ENCODE peak calls at places on chromosomes 6 and 20, in five cellular contexts. D is OCI-LY7, E is uterus, M is tibial nerve, O is ovary. A is an unnamed sample.

GRCh38 chr20:1784586-1784985 is 110.6 kb upstream of the SIRPA start:
- DNase-seq in D (no peak), E (no peak), M (no peak), O (no peak), A (no peak)

GRCh38 chr6:101730954-101731353 is 337.4 kb downstream of the GRIK2 start:
- DNase-seq in D (no peak), E (no peak), M (no peak), O (no peak), A (no peak)

GRCh38 chr6:3228791-3229565 is 1.5 kb upstream of the TUBB2B start:
- DNase-seq in D (no peak), E (no peak), M (no peak), O (peak), A (no peak)

GRCh38 chr6:11732036-11732545 is 46.5 kb downstream of the ADTRP start:
- DNase-seq in D (no peak), E (peak), M (peak), O (no peak), A (no peak)

GRCh38 chr6:24951831-24952299 is 16.1 kb upstream of the RIPOR2 start:
- DNase-seq in D (no peak), E (no peak), M (no peak), O (no peak), A (no peak)

GRCh38 chr20:33373735-33374605 is 27.3 kb downstream of the CDK5RAP1 start:
- DNase-seq in D (no peak), E (no peak), M (no peak), O (no peak), A (peak)

GRCh38 chr6:140758169-140758877 is 1374.4 kb upstream of the GJE1 start:
- DNase-seq in D (no peak), E (no peak), M (no peak), O (no peak), A (no peak)

GRCh38 chr6:10307476-10307875 is 107.4 kb downstream of the TFAP2A start:
- DNase-seq in D (no peak), E (no peak), M (no peak), O (no peak), A (no peak)

GRCh38 chr6:126312013-126312665 is 27.8 kb upstream of the CENPW start:
- DNase-seq in D (no peak), E (no peak), M (no peak), O (no peak), A (no peak)

GRCh38 chr20:32365560-32365959 is 7.4 kb downstream of the ASXL1 start:
- DNase-seq in D (no peak), E (no peak), M (no peak), O (no peak), A (no peak)

GRCh38 chr6:74735304-74735703 is 470.5 kb downstream of the COL12A1 start:
- DNase-seq in D (no peak), E (peak), M (no peak), O (no peak), A (peak)

GRCh38 chr20:1376453-1377270 is 16.2 kb downstream of the FKBP1A start:
- DNase-seq in D (peak), E (no peak), M (no peak), O (no peak), A (no peak)

GRCh38 chr6:4446982-4447381 is 311.6 kb upstream of the ECI2 start:
- DNase-seq in D (peak), E (no peak), M (no peak), O (no peak), A (no peak)

GRCh38 chr20:35595456-35595855 is 20.2 kb upstream of the SPAG4 start:
- DNase-seq in D (no peak), E (no peak), M (no peak), O (no peak), A (no peak)

GRCh38 chr20:57474816-57475215 is 50.1 kb downstream of the CTCFL start:
- DNase-seq in D (peak), E (no peak), M (no peak), O (peak), A (no peak)

GRCh38 chr6:38095054-38095453 is 275.5 kb downstream of the ZFAND3 start:
- DNase-seq in D (no peak), E (no peak), M (no peak), O (no peak), A (no peak)

GRCh38 chr6:138590796-138591709 is 91.8 kb upstream of the NHSL1 start:
- DNase-seq in D (peak), E (peak), M (peak), O (peak), A (peak)

GRCh38 chr6:35014341-35014740 is 125.3 kb downstream of the ANKS1A start:
- DNase-seq in D (no peak), E (no peak), M (no peak), O (no peak), A (no peak)

GRCh38 chr20:38975539-38976120 is 13.5 kb downstream of the DHX35 start:
- DNase-seq in D (no peak), E (no peak), M (no peak), O (no peak), A (no peak)

GRCh38 chr6:167212716-167213011 is 54.9 kb upstream of the GPR31 start:
- DNase-seq in D (no peak), E (no peak), M (no peak), O (no peak), A (no peak)

GRCh38 chr6:78598966-78599365 is 268.4 kb upstream of the IRAK1BP1 start:
- DNase-seq in D (no peak), E (no peak), M (no peak), O (no peak), A (peak)

GRCh38 chr6:37632989-37633550 is 64.6 kb downstream of the MDGA1 start:
- DNase-seq in D (no peak), E (no peak), M (no peak), O (no peak), A (no peak)

GRCh38 chr6:97958143-97958542 is 675.1 kb upstream of the MMS22L start:
- DNase-seq in D (no peak), E (no peak), M (no peak), O (no peak), A (no peak)

GRCh38 chr6:146315321-146316254 is 228.0 kb upstream of the RAB32 start:
- DNase-seq in D (no peak), E (no peak), M (no peak), O (no peak), A (no peak)

GRCh38 chr20:38175221-38176030 is 10.4 kb upstream of the TGM2 start:
- DNase-seq in D (no peak), E (no peak), M (no peak), O (no peak), A (no peak)

GRCh38 chr6:140082867-140083297 is 708.4 kb upstream of the CITED2 start:
- DNase-seq in D (no peak), E (peak), M (no peak), O (no peak), A (no peak)

GRCh38 chr6:7008451-7008988 is 99.2 kb upstream of the RREB1 start:
- DNase-seq in D (no peak), E (no peak), M (no peak), O (no peak), A (no peak)

GRCh38 chr20:23773579-23773978 is 22.8 kb upstream of the CST1 start:
- DNase-seq in D (no peak), E (no peak), M (no peak), O (no peak), A (no peak)

GRCh38 chr6:30684386-30685156 is 1.9 kb downstream of the PPP1R18 start:
- DNase-seq in D (peak), E (peak), M (no peak), O (no peak), A (peak)

GRCh38 chr20:2429061-2429460 is 41.5 kb downstream of the SNRPB start:
- DNase-seq in D (no peak), E (no peak), M (no peak), O (no peak), A (no peak)

GRCh38 chr6:170200458-170200891 is 90.4 kb downstream of the DLL1 start:
- DNase-seq in D (no peak), E (peak), M (no peak), O (no peak), A (peak)

GRCh38 chr6:118856301-118856700 is 37.7 kb upstream of the ASF1A start:
- DNase-seq in D (no peak), E (no peak), M (no peak), O (no peak), A (no peak)

GRCh38 chr6:145569140-145569539 is 166.2 kb downstream of the EPM2A start:
- DNase-seq in D (no peak), E (no peak), M (no peak), O (no peak), A (no peak)

GRCh38 chr6:139126255-139126654 is 8.6 kb upstream of the HECA start:
- DNase-seq in D (no peak), E (no peak), M (no peak), O (no peak), A (no peak)

GRCh38 chr6:144935181-144935580 is 650.0 kb downstream of the UTRN start:
- DNase-seq in D (no peak), E (no peak), M (no peak), O (no peak), A (peak)

DNA sequence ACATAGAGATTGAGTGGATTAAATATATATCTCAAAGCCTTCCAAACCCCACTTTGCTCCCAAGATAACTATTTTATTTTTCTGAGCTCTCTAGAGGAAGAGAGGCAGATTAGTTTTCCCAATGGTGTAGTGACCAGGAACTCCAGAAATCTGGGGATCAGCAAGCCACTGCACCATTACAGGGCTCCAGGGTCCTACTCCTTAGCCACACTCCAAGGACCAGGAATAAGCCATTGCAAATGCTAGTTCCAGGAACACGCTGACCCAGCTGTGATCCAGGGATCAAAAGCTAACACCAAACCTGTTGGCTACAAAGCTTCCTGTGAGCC is 97.7 kb upstream of the IYD start:
- DNase-seq in D (no peak), E (no peak), M (no peak), O (no peak), A (no peak)
- H3K27ac ChIP-seq in D (no peak), E (no peak), M (no peak), O (no peak), A (no peak)

GRCh38 chr6:157547112-157547511 is 166.1 kb downstream of the ZDHHC14 start:
- DNase-seq in D (no peak), E (no peak), M (no peak), O (no peak), A (no peak)

GRCh38 chr6:157551041-157551832 is 170.2 kb downstream of the ZDHHC14 start:
- DNase-seq in D (no peak), E (no peak), M (no peak), O (no peak), A (no peak)

GRCh38 chr6:157550114-157550989 is 169.4 kb downstream of the ZDHHC14 start:
- DNase-seq in D (no peak), E (no peak), M (no peak), O (no peak), A (no peak)

GRCh38 chr6:157549468-157549745 is 168.4 kb downstream of the ZDHHC14 start:
- DNase-seq in D (no peak), E (no peak), M (no peak), O (no peak), A (no peak)

GRCh38 chr6:157548635-157549467 is 167.9 kb downstream of the ZDHHC14 start:
- DNase-seq in D (no peak), E (no peak), M (no peak), O (no peak), A (peak)
- H3K4me3 ChIP-seq in D (no peak), E (no peak), M (no peak), O (no peak), A (no peak)

GRCh38 chr6:32175322-32175710 is 568 bp downstream of the AGPAT1 start:
- DNase-seq in D (no peak), E (no peak), M (no peak), O (no peak), A (no peak)
- H3K27ac ChIP-seq in D (no peak), E (peak), M (peak), O (peak), A (peak)

GRCh38 chr20:44208770-44209169 is 1.8 kb downstream of the OSER1 start:
- DNase-seq in D (no peak), E (no peak), M (no peak), O (no peak), A (no peak)

GRCh38 chr20:44208165-44208564 is 2.4 kb downstream of the OSER1 start:
- DNase-seq in D (peak), E (no peak), M (no peak), O (no peak), A (no peak)

GRCh38 chr20:44204832-44205215 is 5.7 kb downstream of the OSER1 start:
- DNase-seq in D (no peak), E (no peak), M (no peak), O (no peak), A (no peak)

GRCh38 chr20:44206132-44206531 is 4.4 kb downstream of the OSER1 start:
- DNase-seq in D (no peak), E (no peak), M (no peak), O (no peak), A (no peak)

DNA sequence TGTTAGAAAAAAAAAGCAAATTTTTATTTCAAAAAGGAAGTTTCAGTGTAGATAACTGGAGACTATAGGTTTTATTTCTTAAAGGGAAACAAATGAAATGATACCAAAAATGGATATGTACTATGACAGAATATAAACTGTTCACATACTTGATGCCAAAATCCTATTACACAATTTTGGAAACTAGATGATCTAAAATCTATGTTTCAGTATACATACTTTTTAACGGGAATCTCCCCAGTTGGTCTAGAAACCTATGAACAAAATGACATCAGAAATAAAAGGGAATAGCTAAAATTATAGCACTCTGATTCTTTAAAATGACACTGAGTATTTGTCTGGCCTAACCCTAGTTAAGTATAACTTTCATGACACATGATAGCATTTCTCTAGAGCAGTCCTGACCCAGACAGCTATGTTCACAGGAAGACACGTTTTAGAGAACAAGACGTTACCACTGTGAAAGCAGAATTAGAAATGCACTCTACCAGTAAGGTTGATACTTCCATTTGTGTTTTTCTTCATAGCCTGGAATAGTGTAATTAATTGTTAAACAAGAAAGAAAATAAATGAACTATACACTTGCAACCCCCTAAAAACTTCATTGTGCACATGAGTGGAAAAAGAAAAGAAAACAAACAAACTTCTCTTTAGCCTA is 3.4 kb downstream of the OSER1 start:
- DNase-seq in D (no peak), E (no peak), M (no peak), O (no peak), A (no peak)
- H3K4me3 ChIP-seq in D (peak), E (no peak), M (no peak), O (no peak), A (no peak)

GRCh38 chr20:47405775-47406325 is 49.4 kb upstream of the ZMYND8 start:
- DNase-seq in D (no peak), E (no peak), M (no peak), O (no peak), A (no peak)

GRCh38 chr20:47412073-47412472 is 55.6 kb upstream of the ZMYND8 start:
- DNase-seq in D (peak), E (no peak), M (no peak), O (no peak), A (no peak)

GRCh38 chr20:47413189-47413588 is 56.7 kb upstream of the ZMYND8 start:
- DNase-seq in D (peak), E (no peak), M (no peak), O (no peak), A (no peak)

GRCh38 chr20:47406849-47407682 is 50.6 kb upstream of the ZMYND8 start:
- DNase-seq in D (no peak), E (no peak), M (no peak), O (no peak), A (no peak)

DNA sequence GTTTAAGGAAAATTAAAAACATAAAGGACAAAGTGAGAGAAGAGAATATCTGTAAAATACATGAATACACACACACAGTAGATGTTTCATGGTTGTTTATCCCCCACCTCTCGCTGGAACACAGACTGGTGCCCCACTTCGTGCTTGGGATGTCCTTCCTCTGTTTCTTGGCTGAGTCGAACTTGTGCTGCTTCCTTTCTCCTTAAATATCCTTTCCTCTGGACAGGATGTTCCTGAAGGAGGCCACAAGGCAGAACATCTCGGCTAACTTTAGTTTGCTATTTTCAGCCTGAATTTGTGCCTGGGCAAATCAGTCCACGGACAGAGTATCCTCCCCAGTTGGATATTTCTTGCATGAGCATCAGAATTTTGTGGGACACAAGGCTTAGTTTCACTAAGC is 54.7 kb upstream of the ZMYND8 start:
- DNase-seq in D (no peak), E (no peak), M (no peak), O (no peak), A (no peak)
- H3K27ac ChIP-seq in D (peak), E (peak), M (peak), O (no peak), A (no peak)

DNA sequence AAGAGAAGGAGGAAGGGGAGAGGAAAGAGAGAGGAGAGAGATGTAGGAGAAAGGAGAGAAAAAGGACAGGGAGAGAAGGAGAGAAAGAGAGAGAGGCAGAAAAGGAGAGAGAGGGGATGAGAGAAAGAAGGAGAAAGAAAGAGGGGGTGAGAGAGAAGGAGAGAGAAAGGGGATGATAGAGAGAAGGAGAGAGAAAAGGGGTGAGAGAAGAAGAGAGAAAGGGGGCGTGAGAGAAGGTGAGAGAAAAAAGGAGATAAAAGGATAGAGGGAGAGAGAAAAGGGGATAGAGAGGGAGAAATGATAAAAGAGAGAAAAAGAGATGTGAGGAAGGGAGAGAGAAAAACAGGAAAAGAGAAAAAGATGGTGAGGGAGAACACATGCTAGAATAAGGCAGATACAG is 933.4 kb downstream of the KIF16B start:
- DNase-seq in D (no peak), E (no peak), M (no peak), O (no peak), A (no peak)
- H3K4me3 ChIP-seq in D (no peak), E (no peak), M (no peak), O (no peak), A (no peak)

GRCh38 chr6:163960128-163960527 is 545.6 kb downstream of the QKI start:
- DNase-seq in D (no peak), E (no peak), M (no peak), O (no peak), A (no peak)
- H3K27ac ChIP-seq in D (no peak), E (no peak), M (no peak), O (no peak), A (no peak)

GRCh38 chr6:155949256-155949655 is 493.6 kb upstream of the NOX3 start:
- DNase-seq in D (no peak), E (no peak), M (no peak), O (no peak), A (no peak)

GRCh38 chr6:155959898-155960297 is 504.3 kb upstream of the NOX3 start:
- DNase-seq in D (no peak), E (no peak), M (no peak), O (no peak), A (no peak)

GRCh38 chr6:155954149-155954548 is 498.5 kb upstream of the NOX3 start:
- DNase-seq in D (no peak), E (no peak), M (no peak), O (no peak), A (no peak)

GRCh38 chr6:155958550-155958949 is 502.9 kb upstream of the NOX3 start:
- DNase-seq in D (no peak), E (no peak), M (no peak), O (no peak), A (no peak)

GRCh38 chr6:155955038-155955437 is 499.4 kb upstream of the NOX3 start:
- DNase-seq in D (no peak), E (no peak), M (no peak), O (no peak), A (no peak)
- H3K4me3 ChIP-seq in D (no peak), E (no peak), M (no peak), O (no peak), A (no peak)

DNA sequence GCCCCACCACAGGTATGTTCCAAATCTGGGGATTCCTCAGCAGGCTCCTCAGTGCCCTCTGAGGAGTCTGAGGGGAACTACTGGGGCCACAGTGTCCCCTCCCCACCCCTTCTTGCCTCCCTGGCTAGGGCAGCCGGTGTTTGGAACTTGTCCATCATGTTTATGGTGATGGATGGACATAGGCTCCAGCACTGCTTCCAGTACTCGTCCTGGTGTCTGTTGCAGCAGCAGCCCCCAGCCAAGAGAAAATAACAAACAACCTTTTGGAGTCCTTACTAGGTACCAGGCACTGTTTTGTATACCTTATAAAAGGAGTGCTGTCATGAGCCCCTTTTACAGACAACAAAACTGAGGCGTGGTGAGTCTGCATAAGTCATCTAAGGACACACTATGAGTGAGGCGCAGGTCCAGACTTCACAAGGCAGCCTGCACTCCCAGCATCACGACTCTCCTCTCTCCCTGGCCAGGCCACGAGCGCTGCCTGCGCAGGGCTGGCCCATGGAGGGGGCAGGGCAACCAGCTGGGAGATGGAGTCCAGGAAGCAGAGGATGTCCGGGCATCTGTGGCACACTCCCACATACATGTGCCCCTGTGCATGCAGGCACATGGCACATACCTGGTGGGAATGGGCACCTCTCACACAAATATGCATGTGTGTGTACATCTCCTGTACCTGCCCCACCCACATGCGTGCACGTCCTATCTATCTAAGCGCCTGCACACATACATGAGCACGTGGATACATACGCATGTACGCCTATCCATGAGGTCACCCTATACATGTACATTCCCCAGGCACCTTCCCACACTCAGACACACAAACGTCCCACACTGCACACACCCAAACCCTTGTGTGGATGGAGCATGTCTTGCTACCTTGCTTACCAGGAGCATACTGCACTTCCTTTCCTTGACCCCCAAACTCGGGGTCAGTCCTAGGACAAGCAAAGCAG is 152.7 kb downstream of the VEGFA start:
- DNase-seq in D (no peak), E (no peak), M (no peak), O (no peak), A (no peak)
- H3K27ac ChIP-seq in D (no peak), E (no peak), M (no peak), O (no peak), A (no peak)